ENCODE peak calls at places on chromosomes 16 and 17, in eight cellular contexts. I is T-helper 17 cell, T is Kasumi-1, H is mucosa of descending colon, S is fibroblast of pulmonary artery, X is NCI-H446 treated with DMSO at 0.1 percent for 48 hours, N is C1 segment of cervical spinal cord, L is K562. U is an unnamed sample.

GRCh38 chr16:58049697-58050185 is 24.2 kb downstream of the MMP15 start:
- DNase-seq in I (no peak), T (no peak), H (no peak), S (no peak), X (no peak), N (no peak), L (no peak), U (no peak)

GRCh38 chr16:51151435-51151950 is 423 bp upstream of the SALL1 start:
- DNase-seq in I (no peak), T (no peak), H (peak), S (peak), X (no peak), N (peak), L (no peak), U (no peak)

GRCh38 chr16:19609359-19609758 is 53.9 kb downstream of the VPS35L start:
- DNase-seq in I (no peak), T (no peak), H (no peak), S (no peak), X (no peak), N (no peak), L (peak), U (no peak)

GRCh38 chr16:24178496-24178895 is 77.6 kb upstream of the CACNG3 start:
- DNase-seq in I (no peak), T (no peak), H (no peak), S (no peak), X (no peak), N (no peak), L (peak), U (no peak)

GRCh38 chr17:65557349-65558310 is 3.8 kb downstream of the AXIN2 start:
- DNase-seq in I (no peak), T (no peak), H (peak), S (peak), X (no peak), N (no peak), L (no peak), U (no peak)

GRCh38 chr17:75694536-75694935 is 26.7 kb upstream of the ITGB4 start:
- DNase-seq in I (no peak), T (no peak), H (peak), S (no peak), X (no peak), N (no peak), L (no peak), U (no peak)

GRCh38 chr16:53744449-53744848 is 40.5 kb downstream of the FTO start:
- DNase-seq in I (no peak), T (no peak), H (no peak), S (no peak), X (no peak), N (no peak), L (no peak), U (no peak)

GRCh38 chr17:6328279-6328678 is 106.6 kb downstream of the AIPL1 start:
- DNase-seq in I (no peak), T (no peak), H (no peak), S (no peak), X (no peak), N (no peak), L (peak), U (no peak)